ENCODE peak calls at places on chromosomes 13 and 19, in six cellular contexts. One of them, this sample, is unnamed.

GRCh38 chr19:39858541-39858940 is 12.4 kb upstream of the FBL start:
- DNase-seq in foreskin fibroblast: no peak
- DNase-seq in ovary: no peak
- DNase-seq in mesothelial cell of epicardium: no peak
- DNase-seq in progenitor cell of endocrine pancreas: no peak
- DNase-seq in fibroblast of the aortic adventitia: no peak
- DNase-seq in this sample: no peak

GRCh38 chr13:107807306-107808073 is 407.8 kb downstream of the LIG4 start:
- DNase-seq in ovary: no peak
- DNase-seq in foreskin fibroblast: no peak
- DNase-seq in fibroblast of the aortic adventitia: peak
- DNase-seq in progenitor cell of endocrine pancreas: no peak
- DNase-seq in mesothelial cell of epicardium: no peak
- DNase-seq in this sample: no peak

GRCh38 chr13:68369739-68370138 is 1139.6 kb upstream of the PCDH9 start:
- DNase-seq in progenitor cell of endocrine pancreas: no peak
- DNase-seq in fibroblast of the aortic adventitia: no peak
- DNase-seq in mesothelial cell of epicardium: no peak
- DNase-seq in ovary: no peak
- DNase-seq in foreskin fibroblast: no peak
- DNase-seq in this sample: no peak

GRCh38 chr19:52142001-52142595 is 2.4 kb upstream of the ZNF616 start:
- DNase-seq in foreskin fibroblast: no peak
- DNase-seq in progenitor cell of endocrine pancreas: no peak
- DNase-seq in fibroblast of the aortic adventitia: no peak
- DNase-seq in ovary: no peak
- DNase-seq in mesothelial cell of epicardium: no peak
- DNase-seq in this sample: no peak

GRCh38 chr13:47117268-47117667 is 220.4 kb upstream of the HTR2A start:
- DNase-seq in progenitor cell of endocrine pancreas: no peak
- DNase-seq in fibroblast of the aortic adventitia: peak
- DNase-seq in mesothelial cell of epicardium: no peak
- DNase-seq in ovary: no peak
- DNase-seq in foreskin fibroblast: peak
- DNase-seq in this sample: no peak

GRCh38 chr13:110070511-110071120 is 236.3 kb downstream of the COL4A1 start:
- DNase-seq in ovary: no peak
- DNase-seq in fibroblast of the aortic adventitia: peak
- DNase-seq in progenitor cell of endocrine pancreas: no peak
- DNase-seq in mesothelial cell of epicardium: no peak
- DNase-seq in foreskin fibroblast: peak
- DNase-seq in this sample: no peak

GRCh38 chr13:80469841-80470378 is 129.0 kb upstream of the SPRY2 start:
- DNase-seq in fibroblast of the aortic adventitia: peak
- DNase-seq in mesothelial cell of epicardium: no peak
- DNase-seq in foreskin fibroblast: peak
- DNase-seq in ovary: peak
- DNase-seq in progenitor cell of endocrine pancreas: no peak
- DNase-seq in this sample: no peak

GRCh38 chr13:97567510-97568243 is 133.7 kb downstream of the RAP2A start:
- DNase-seq in foreskin fibroblast: no peak
- DNase-seq in mesothelial cell of epicardium: no peak
- DNase-seq in progenitor cell of endocrine pancreas: no peak
- DNase-seq in ovary: no peak
- DNase-seq in fibroblast of the aortic adventitia: peak
- DNase-seq in this sample: no peak

GRCh38 chr13:45119469-45119989 is 781 bp upstream of the GTF2F2 start:
- DNase-seq in progenitor cell of endocrine pancreas: no peak
- DNase-seq in ovary: peak
- DNase-seq in mesothelial cell of epicardium: no peak
- DNase-seq in foreskin fibroblast: peak
- DNase-seq in fibroblast of the aortic adventitia: peak
- DNase-seq in this sample: peak

GRCh38 chr13:88142653-88143052 is 471.5 kb downstream of the SLITRK5 start:
- DNase-seq in progenitor cell of endocrine pancreas: no peak
- DNase-seq in ovary: no peak
- DNase-seq in fibroblast of the aortic adventitia: no peak
- DNase-seq in foreskin fibroblast: no peak
- DNase-seq in mesothelial cell of epicardium: no peak
- DNase-seq in this sample: no peak

GRCh38 chr19:45136507-45137178 is 24.1 kb downstream of the NKPD1 start:
- DNase-seq in progenitor cell of endocrine pancreas: no peak
- DNase-seq in foreskin fibroblast: no peak
- DNase-seq in fibroblast of the aortic adventitia: no peak
- DNase-seq in ovary: no peak
- DNase-seq in mesothelial cell of epicardium: no peak
- DNase-seq in this sample: no peak

GRCh38 chr13:95317037-95317989 is 16.1 kb upstream of the ABCC4 start:
- DNase-seq in mesothelial cell of epicardium: no peak
- DNase-seq in progenitor cell of endocrine pancreas: no peak
- DNase-seq in ovary: peak
- DNase-seq in fibroblast of the aortic adventitia: no peak
- DNase-seq in foreskin fibroblast: no peak
- DNase-seq in this sample: no peak

GRCh38 chr13:89737051-89737450 is 1610.4 kb upstream of the MIR17HG start:
- DNase-seq in ovary: no peak
- DNase-seq in progenitor cell of endocrine pancreas: no peak
- DNase-seq in foreskin fibroblast: no peak
- DNase-seq in fibroblast of the aortic adventitia: no peak
- DNase-seq in mesothelial cell of epicardium: no peak
- DNase-seq in this sample: no peak

GRCh38 chr13:46640843-46641242 is 87.9 kb downstream of the LRCH1 start:
- DNase-seq in ovary: no peak
- DNase-seq in fibroblast of the aortic adventitia: peak
- DNase-seq in progenitor cell of endocrine pancreas: no peak
- DNase-seq in foreskin fibroblast: peak
- DNase-seq in mesothelial cell of epicardium: no peak
- DNase-seq in this sample: no peak

GRCh38 chr13:66341978-66342377 is 888.2 kb downstream of the PCDH9 start:
- DNase-seq in fibroblast of the aortic adventitia: no peak
- DNase-seq in progenitor cell of endocrine pancreas: no peak
- DNase-seq in mesothelial cell of epicardium: no peak
- DNase-seq in foreskin fibroblast: no peak
- DNase-seq in ovary: no peak
- DNase-seq in this sample: no peak

GRCh38 chr19:57934820-57935665 is at the start of gene ZNF418:
- DNase-seq in mesothelial cell of epicardium: peak
- DNase-seq in progenitor cell of endocrine pancreas: peak
- DNase-seq in foreskin fibroblast: peak
- DNase-seq in fibroblast of the aortic adventitia: peak
- DNase-seq in ovary: peak
- DNase-seq in this sample: peak

GRCh38 chr19:6822311-6822670 is 49.8 kb downstream of the VAV1 start:
- DNase-seq in progenitor cell of endocrine pancreas: no peak
- DNase-seq in foreskin fibroblast: no peak
- DNase-seq in ovary: no peak
- DNase-seq in mesothelial cell of epicardium: no peak
- DNase-seq in fibroblast of the aortic adventitia: no peak
- DNase-seq in this sample: no peak

GRCh38 chr19:48630289-48631036 is 6.7 kb downstream of the DBP start:
- DNase-seq in mesothelial cell of epicardium: peak
- DNase-seq in ovary: peak
- DNase-seq in foreskin fibroblast: no peak
- DNase-seq in progenitor cell of endocrine pancreas: no peak
- DNase-seq in fibroblast of the aortic adventitia: peak
- DNase-seq in this sample: no peak

GRCh38 chr13:20331949-20332348 is 99.8 kb upstream of the GJB6 start:
- DNase-seq in foreskin fibroblast: no peak
- DNase-seq in progenitor cell of endocrine pancreas: no peak
- DNase-seq in mesothelial cell of epicardium: no peak
- DNase-seq in ovary: no peak
- DNase-seq in fibroblast of the aortic adventitia: no peak
- DNase-seq in this sample: no peak

GRCh38 chr13:41315466-41316047 is 4.5 kb downstream of the NAA16 start:
- DNase-seq in mesothelial cell of epicardium: no peak
- DNase-seq in fibroblast of the aortic adventitia: peak
- DNase-seq in ovary: no peak
- DNase-seq in foreskin fibroblast: no peak
- DNase-seq in progenitor cell of endocrine pancreas: no peak
- DNase-seq in this sample: no peak

GRCh38 chr13:40595693-40596092 is 70.7 kb downstream of the FOXO1 start:
- DNase-seq in foreskin fibroblast: no peak
- DNase-seq in fibroblast of the aortic adventitia: peak
- DNase-seq in mesothelial cell of epicardium: no peak
- DNase-seq in ovary: no peak
- DNase-seq in progenitor cell of endocrine pancreas: no peak
- DNase-seq in this sample: no peak

GRCh38 chr13:113452942-113453901 is at the start of gene ADPRHL1:
- DNase-seq in ovary: no peak
- DNase-seq in foreskin fibroblast: peak
- DNase-seq in fibroblast of the aortic adventitia: no peak
- DNase-seq in mesothelial cell of epicardium: no peak
- DNase-seq in progenitor cell of endocrine pancreas: no peak
- DNase-seq in this sample: no peak

GRCh38 chr19:4258181-4258580 is 11.3 kb downstream of the YJU2 start:
- DNase-seq in fibroblast of the aortic adventitia: no peak
- DNase-seq in mesothelial cell of epicardium: no peak
- DNase-seq in foreskin fibroblast: no peak
- DNase-seq in progenitor cell of endocrine pancreas: no peak
- DNase-seq in ovary: no peak
- DNase-seq in this sample: no peak

GRCh38 chr19:4257025-4257424 is 10.1 kb downstream of the YJU2 start:
- DNase-seq in ovary: no peak
- DNase-seq in mesothelial cell of epicardium: no peak
- DNase-seq in fibroblast of the aortic adventitia: no peak
- DNase-seq in progenitor cell of endocrine pancreas: no peak
- DNase-seq in foreskin fibroblast: no peak
- DNase-seq in this sample: no peak

GRCh38 chr19:4260605-4261191 is 13.8 kb downstream of the YJU2 start:
- DNase-seq in progenitor cell of endocrine pancreas: no peak
- DNase-seq in ovary: no peak
- DNase-seq in fibroblast of the aortic adventitia: no peak
- DNase-seq in mesothelial cell of epicardium: no peak
- DNase-seq in foreskin fibroblast: no peak
- DNase-seq in this sample: no peak

DNA sequence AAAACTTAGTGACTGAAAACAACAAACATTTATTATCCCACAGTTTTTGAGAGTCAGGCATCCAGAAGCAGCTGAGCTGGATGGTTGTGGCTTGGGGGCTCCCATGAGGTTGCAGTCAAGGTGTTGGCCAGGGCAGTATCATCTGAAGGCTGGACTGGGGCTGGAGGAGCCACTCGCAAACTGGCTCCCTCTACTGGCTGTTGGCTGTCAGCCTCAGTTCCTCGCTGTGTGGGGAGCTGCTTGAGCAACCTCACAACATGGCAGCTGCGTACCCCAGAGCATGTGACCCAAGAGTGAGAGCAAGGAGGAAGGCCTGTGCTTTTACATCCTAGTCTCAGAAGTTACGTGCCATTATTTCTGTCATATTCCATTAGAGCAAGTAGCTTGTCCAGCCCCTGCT is 9.7 kb downstream of the YJU2 start:
- DNase-seq in fibroblast of the aortic adventitia: no peak
- DNase-seq in ovary: no peak
- DNase-seq in progenitor cell of endocrine pancreas: no peak
- DNase-seq in mesothelial cell of epicardium: no peak
- DNase-seq in foreskin fibroblast: no peak
- DNase-seq in this sample: no peak
- TF ChIP-seq CTCF in fibroblast of the aortic adventitia: no peak
- TF ChIP-seq CTCF in ovary: no peak
- TF ChIP-seq CTCF in progenitor cell of endocrine pancreas: no peak
- TF ChIP-seq CTCF in mesothelial cell of epicardium: no peak
- TF ChIP-seq CTCF in foreskin fibroblast: no peak
- TF ChIP-seq CTCF in this sample: no peak

GRCh38 chr19:1455336-1456120 is 5.6 kb downstream of the APC2 start:
- DNase-seq in progenitor cell of endocrine pancreas: no peak
- DNase-seq in ovary: no peak
- DNase-seq in mesothelial cell of epicardium: no peak
- DNase-seq in foreskin fibroblast: no peak
- DNase-seq in fibroblast of the aortic adventitia: peak
- DNase-seq in this sample: no peak

GRCh38 chr19:1452802-1453524 is 3.0 kb downstream of the APC2 start:
- DNase-seq in ovary: no peak
- DNase-seq in fibroblast of the aortic adventitia: no peak
- DNase-seq in progenitor cell of endocrine pancreas: no peak
- DNase-seq in mesothelial cell of epicardium: no peak
- DNase-seq in foreskin fibroblast: no peak
- DNase-seq in this sample: no peak

GRCh38 chr19:1455002-1455335 is 5.0 kb downstream of the APC2 start:
- DNase-seq in foreskin fibroblast: no peak
- DNase-seq in mesothelial cell of epicardium: no peak
- DNase-seq in ovary: no peak
- DNase-seq in fibroblast of the aortic adventitia: no peak
- DNase-seq in progenitor cell of endocrine pancreas: no peak
- DNase-seq in this sample: no peak

GRCh38 chr19:1451916-1452801 is 2.2 kb downstream of the APC2 start:
- DNase-seq in foreskin fibroblast: no peak
- DNase-seq in ovary: no peak
- DNase-seq in fibroblast of the aortic adventitia: no peak
- DNase-seq in mesothelial cell of epicardium: no peak
- DNase-seq in progenitor cell of endocrine pancreas: no peak
- DNase-seq in this sample: no peak

DNA sequence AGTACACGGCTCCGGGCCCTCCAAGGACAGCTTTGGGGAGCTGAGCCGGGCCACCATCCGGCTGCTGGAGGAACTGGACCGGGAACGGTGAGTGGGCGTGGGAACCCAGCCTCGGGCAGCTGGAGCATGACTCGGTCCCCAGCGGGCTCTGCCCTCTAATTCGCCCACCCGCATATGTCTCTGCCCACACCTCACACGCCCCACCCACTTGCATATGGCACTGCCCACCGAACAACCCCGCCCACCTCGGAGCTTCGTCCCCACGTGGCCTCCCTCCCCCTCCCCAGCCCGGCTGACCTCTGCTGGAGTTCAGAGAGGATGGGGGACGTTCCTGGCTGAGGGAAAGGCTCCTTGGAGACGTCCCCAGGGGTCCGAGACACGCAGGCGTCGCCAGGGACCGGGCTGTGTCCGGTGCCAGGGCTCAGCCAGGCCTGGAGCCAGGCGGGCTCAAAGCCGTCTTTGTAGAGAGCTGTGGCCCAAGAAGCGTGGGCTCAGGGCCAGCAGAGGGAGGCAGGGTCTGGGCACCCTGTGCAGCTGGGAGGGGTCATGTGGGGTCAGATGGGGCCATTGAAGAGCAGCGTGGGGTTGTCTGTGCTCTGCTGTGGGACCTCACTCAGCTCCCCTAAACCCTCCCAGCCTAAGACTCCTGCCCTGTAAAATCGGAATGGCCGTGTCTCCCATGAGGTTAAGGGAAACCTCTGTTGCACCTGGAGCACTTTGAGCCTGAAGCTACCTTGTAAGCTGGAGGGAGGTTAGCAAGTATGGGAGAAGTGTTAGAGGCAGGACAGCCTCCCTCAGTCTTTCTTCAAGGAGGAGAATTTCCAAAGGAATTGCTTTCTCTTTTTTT is 3.8 kb downstream of the APC2 start:
- DNase-seq in progenitor cell of endocrine pancreas: no peak
- DNase-seq in ovary: no peak
- DNase-seq in mesothelial cell of epicardium: no peak
- DNase-seq in foreskin fibroblast: no peak
- DNase-seq in fibroblast of the aortic adventitia: no peak
- DNase-seq in this sample: no peak
- TF ChIP-seq CTCF in progenitor cell of endocrine pancreas: no peak
- TF ChIP-seq CTCF in ovary: no peak
- TF ChIP-seq CTCF in mesothelial cell of epicardium: no peak
- TF ChIP-seq CTCF in foreskin fibroblast: no peak
- TF ChIP-seq CTCF in fibroblast of the aortic adventitia: peak
- TF ChIP-seq CTCF in this sample: no peak

GRCh38 chr19:23817519-23817918 is 58.8 kb upstream of the ZNF681 start:
- DNase-seq in ovary: no peak
- DNase-seq in progenitor cell of endocrine pancreas: no peak
- DNase-seq in foreskin fibroblast: peak
- DNase-seq in fibroblast of the aortic adventitia: no peak
- DNase-seq in mesothelial cell of epicardium: no peak
- DNase-seq in this sample: no peak
- TF ChIP-seq CTCF in ovary: no peak
- TF ChIP-seq CTCF in progenitor cell of endocrine pancreas: no peak
- TF ChIP-seq CTCF in foreskin fibroblast: peak
- TF ChIP-seq CTCF in fibroblast of the aortic adventitia: peak
- TF ChIP-seq CTCF in mesothelial cell of epicardium: no peak
- TF ChIP-seq CTCF in this sample: no peak

GRCh38 chr19:18477042-18477760 is 39.3 kb upstream of the ISYNA1 start:
- DNase-seq in fibroblast of the aortic adventitia: no peak
- DNase-seq in foreskin fibroblast: no peak
- DNase-seq in ovary: no peak
- DNase-seq in progenitor cell of endocrine pancreas: no peak
- DNase-seq in mesothelial cell of epicardium: no peak
- DNase-seq in this sample: no peak
- TF ChIP-seq CTCF in fibroblast of the aortic adventitia: no peak
- TF ChIP-seq CTCF in foreskin fibroblast: no peak
- TF ChIP-seq CTCF in ovary: no peak
- TF ChIP-seq CTCF in progenitor cell of endocrine pancreas: peak
- TF ChIP-seq CTCF in mesothelial cell of epicardium: no peak
- TF ChIP-seq CTCF in this sample: no peak

This sample was measured in activated B cell treated with CpG ODN at 0.5 μM for 24 hours.